ENCODE peak calls at places on chromosomes 16 and 17, in seven cellular contexts. O is aorta, I is tibial artery, Y is cardiac muscle cell, D is transverse colon, N is IMR-90, L is left ventricle myocardium inferior. S is an unnamed sample. For H3K4me1, the result is how much of the 10 kb centered on the place peaks cover.

GRCh38 chr16:49936791-49937190 is 80.9 kb upstream of the ZNF423 start:
- DNase-seq in O (no peak), I (no peak), Y (no peak), D (no peak), N (no peak), L (no peak), S (no peak)

GRCh38 chr16:49532243-49532870 is 158.8 kb downstream of the C16orf78 start:
- DNase-seq in O (peak), I (no peak), Y (no peak), D (no peak), N (no peak), L (no peak), S (no peak)

GRCh38 chr16:14464796-14465195 is 165.3 kb downstream of the PARN start:
- DNase-seq in O (no peak), I (no peak), Y (no peak), D (no peak), N (no peak), L (no peak), S (no peak)

GRCh38 chr17:58270476-58271290 is 10.1 kb downstream of the MPO start:
- DNase-seq in O (no peak), I (no peak), Y (no peak), D (no peak), N (no peak), L (no peak), S (no peak)

GRCh38 chr17:77373298-77374169 is 232.8 kb downstream of the SEC14L1 start:
- DNase-seq in O (peak), I (peak), Y (no peak), D (peak), N (no peak), L (peak), S (peak)

GRCh38 chr17:73228748-73229236 is 32.9 kb downstream of the CPSF4L start:
- DNase-seq in O (peak), I (peak), Y (no peak), D (peak), N (peak), L (peak), S (no peak)

GRCh38 chr17:78933025-78933958 is 8.1 kb upstream of the TIMP2 start:
- DNase-seq in O (peak), I (peak), Y (no peak), D (peak), N (peak), L (peak), S (no peak)

GRCh38 chr16:181668-182021 is 1.4 kb downstream of the HBQ1 start:
- DNase-seq in O (peak), I (no peak), Y (no peak), D (no peak), N (no peak), L (no peak), S (no peak)

GRCh38 chr17:19262650-19263620 is 25.8 kb downstream of the EPN2 start:
- DNase-seq in O (no peak), I (no peak), Y (no peak), D (no peak), N (peak), L (no peak), S (no peak)

GRCh38 chr17:83009414-83010322 is 69.7 kb upstream of the METRNL start:
- DNase-seq in O (no peak), I (no peak), Y (no peak), D (no peak), N (no peak), L (no peak), S (no peak)
- H3K4me1 ChIP-seq in O (under half), I (under half), Y (under half), D (under half), N (under half), L (under half), S (under half)

GRCh38 chr16:86748643-86749042 is 170.3 kb downstream of the FOXL1 start:
- DNase-seq in O (no peak), I (peak), Y (no peak), D (no peak), N (no peak), L (no peak), S (no peak)

GRCh38 chr16:86753399-86753798 is 175.1 kb downstream of the FOXL1 start:
- DNase-seq in O (peak), I (peak), Y (no peak), D (no peak), N (no peak), L (no peak), S (no peak)

GRCh38 chr16:86747761-86748160 is 169.4 kb downstream of the FOXL1 start:
- DNase-seq in O (no peak), I (peak), Y (no peak), D (no peak), N (no peak), L (no peak), S (no peak)

GRCh38 chr16:86752582-86753175 is 174.3 kb downstream of the FOXL1 start:
- DNase-seq in O (peak), I (peak), Y (no peak), D (no peak), N (peak), L (no peak), S (no peak)

GRCh38 chr16:86751081-86752030 is 173.0 kb downstream of the FOXL1 start:
- DNase-seq in O (peak), I (peak), Y (no peak), D (no peak), N (peak), L (no peak), S (no peak)
- H3K4me1 ChIP-seq in O (under half), I (under half), Y (under half), D (under half), N (under half), L (under half), S (under half)

GRCh38 chr17:2029911-2030778 is at the start of gene DPH1:
- DNase-seq in O (peak), I (peak), Y (peak), D (peak), N (peak), L (peak), S (peak)

GRCh38 chr17:2028737-2029136 is 1.2 kb upstream of the DPH1 start:
- DNase-seq in O (no peak), I (no peak), Y (no peak), D (no peak), N (no peak), L (no peak), S (no peak)

GRCh38 chr17:2025622-2026309 is 632 bp upstream of the RTN4RL1 start:
- DNase-seq in O (peak), I (peak), Y (peak), D (peak), N (peak), L (peak), S (no peak)

GRCh38 chr17:2027528-2028233 is 2.3 kb upstream of the DPH1 start:
- DNase-seq in O (no peak), I (no peak), Y (no peak), D (no peak), N (no peak), L (no peak), S (no peak)

GRCh38 chr17:2028234-2028614 is 1.7 kb upstream of the DPH1 start:
- DNase-seq in O (no peak), I (no peak), Y (no peak), D (no peak), N (no peak), L (no peak), S (no peak)
- H3K4me1 ChIP-seq in O (under half), I (half or more), Y (under half), D (under half), N (under half), L (half or more), S (under half)

GRCh38 chr16:55697867-55698266 is 42.1 kb downstream of the SLC6A2 start:
- DNase-seq in O (no peak), I (no peak), Y (no peak), D (no peak), N (no peak), L (no peak), S (no peak)
- H3K4me1 ChIP-seq in O (under half), I (under half), Y (under half), D (under half), N (under half), L (under half), S (under half)

S was measured in naive thymus-derived CD4-positive, alpha-beta T cell.